ENCODE peak calls at places on chromosome 15, in six cellular contexts. D, G, V, H, X and L are unnamed samples.
A peak's percentile ranks its signal among the peaks of the same experiment; 100 is the strongest.

GRCh38 chr15:39074341-39074740 is 506.5 kb upstream of the THBS1 start:
- DNase-seq in G (no peak), D (no peak), V (no peak), H (no peak), X (no peak), L (no peak)

GRCh38 chr15:55279746-55280351 is 9.8 kb downstream of the RAB27A start:
- DNase-seq in X (no peak), G (no peak), H (no peak), V (no peak), D (no peak), L (no peak)

GRCh38 chr15:31349233-31350141 is 22.9 kb downstream of the KLF13 start:
- DNase-seq in V (no peak), G (no peak), D (no peak), X (no peak), H (no peak), L (no peak)

GRCh38 chr15:68230157-68231100 is 901 bp upstream of the CLN6 start:
- DNase-seq in H (no peak), G (peak; percentile 26), X (peak; percentile 36), D (no peak), V (peak; percentile 56), L (no peak)

GRCh38 chr15:29008846-29009245 is 123.1 kb downstream of the APBA2 start:
- DNase-seq in V (no peak), X (no peak), G (no peak), D (no peak), H (no peak), L (no peak)

GRCh38 chr15:31360843-31361763 is 34.5 kb downstream of the KLF13 start:
- DNase-seq in H (no peak), G (peak; percentile 61), X (peak; percentile 46), V (peak; percentile 78), D (no peak), L (no peak)

GRCh38 chr15:78315686-78316085 is 16.3 kb upstream of the SKIC8 start:
- DNase-seq in G (no peak), H (no peak), X (no peak), V (peak; percentile 58), D (peak; percentile 51), L (no peak)

GRCh38 chr15:25543156-25543555 is 104.3 kb upstream of the UBE3A start:
- DNase-seq in G (no peak), V (peak; percentile 52), H (no peak), X (peak; percentile 84), D (no peak), L (peak; percentile 64)

GRCh38 chr15:52652286-52652685 is 26.9 kb downstream of the ATOSA start:
- DNase-seq in D (no peak), H (no peak), X (no peak), V (no peak), G (no peak), L (no peak)

GRCh38 chr15:51332211-51333147 is 5.9 kb downstream of the CYP19A1 start:
- DNase-seq in V (no peak), D (no peak), H (no peak), G (no peak), X (no peak), L (peak; percentile 70)

GRCh38 chr15:70347321-70347720 is 249.6 kb upstream of the TLE3 start:
- DNase-seq in V (no peak), D (no peak), H (no peak), X (no peak), G (no peak), L (no peak)

GRCh38 chr15:77266708-77267387 is 153.1 kb downstream of the PEAK1 start:
- DNase-seq in X (no peak), D (no peak), V (no peak), G (no peak), H (no peak), L (no peak)

GRCh38 chr15:78340243-78341056 is at the start of gene CRABP1:
- DNase-seq in G (no peak), V (no peak), H (no peak), X (no peak), D (peak; percentile 49), L (peak; percentile 59)

GRCh38 chr15:32824777-32825176 is 107.0 kb downstream of the GREM1 start:
- DNase-seq in X (no peak), H (no peak), G (no peak), V (no peak), D (no peak), L (no peak)

GRCh38 chr15:89057506-89058133 is 30.6 kb upstream of the ABHD2 start:
- DNase-seq in H (peak; percentile 95), D (peak; percentile 89), V (peak; percentile 87), G (peak; percentile 90), X (peak; percentile 88), L (peak; percentile 76)

GRCh38 chr15:70214266-70214665 is 116.5 kb upstream of the TLE3 start:
- DNase-seq in X (no peak), V (no peak), D (peak; percentile 11), H (no peak), G (no peak), L (no peak)

GRCh38 chr15:68637755-68638405 is 59.1 kb downstream of the CORO2B start:
- DNase-seq in D (no peak), X (peak; percentile 62), G (peak; percentile 38), V (peak; percentile 49), H (peak; percentile 81), L (peak; percentile 78)

GRCh38 chr15:59688383-59688887 is 685 bp downstream of the BNIP2 start:
- DNase-seq in G (no peak), V (no peak), D (no peak), H (no peak), X (peak; percentile 62), L (no peak)

GRCh38 chr15:57044961-57045360 is 126.5 kb downstream of the TCF12 start:
- DNase-seq in D (no peak), X (no peak), V (no peak), G (no peak), H (no peak), L (peak; percentile 40)

GRCh38 chr15:74385442-74386132 is 18.1 kb upstream of the CYP11A1 start:
- DNase-seq in G (no peak), X (no peak), D (no peak), H (no peak), V (no peak), L (no peak)

GRCh38 chr15:74387988-74388955 is 20.8 kb upstream of the CYP11A1 start:
- DNase-seq in H (no peak), G (no peak), V (no peak), X (no peak), D (peak; percentile 68), L (peak; percentile 56)

GRCh38 chr15:74387141-74387541 is 19.7 kb upstream of the CYP11A1 start:
- DNase-seq in V (no peak), X (no peak), D (no peak), H (no peak), G (no peak), L (no peak)

GRCh38 chr15:74384566-74385441 is 17.4 kb upstream of the CYP11A1 start:
- DNase-seq in G (peak; percentile 46), X (no peak), D (no peak), V (peak; percentile 26), H (no peak), L (no peak)

GRCh38 chr15:74386496-74387140 is 19.2 kb upstream of the CYP11A1 start:
- DNase-seq in X (no peak), D (no peak), H (no peak), G (no peak), V (no peak), L (no peak)
- H3K4me1 ChIP-seq in X (peaks cover 25% of the 10 kb centered on the region), D (peaks cover 88% of the 10 kb centered on the region), H (no peaks in the 10 kb centered on the region), G (peaks cover 14% of the 10 kb centered on the region), V (peaks cover 3% of the 10 kb centered on the region), L (peaks cover 19% of the 10 kb centered on the region)

DNA sequence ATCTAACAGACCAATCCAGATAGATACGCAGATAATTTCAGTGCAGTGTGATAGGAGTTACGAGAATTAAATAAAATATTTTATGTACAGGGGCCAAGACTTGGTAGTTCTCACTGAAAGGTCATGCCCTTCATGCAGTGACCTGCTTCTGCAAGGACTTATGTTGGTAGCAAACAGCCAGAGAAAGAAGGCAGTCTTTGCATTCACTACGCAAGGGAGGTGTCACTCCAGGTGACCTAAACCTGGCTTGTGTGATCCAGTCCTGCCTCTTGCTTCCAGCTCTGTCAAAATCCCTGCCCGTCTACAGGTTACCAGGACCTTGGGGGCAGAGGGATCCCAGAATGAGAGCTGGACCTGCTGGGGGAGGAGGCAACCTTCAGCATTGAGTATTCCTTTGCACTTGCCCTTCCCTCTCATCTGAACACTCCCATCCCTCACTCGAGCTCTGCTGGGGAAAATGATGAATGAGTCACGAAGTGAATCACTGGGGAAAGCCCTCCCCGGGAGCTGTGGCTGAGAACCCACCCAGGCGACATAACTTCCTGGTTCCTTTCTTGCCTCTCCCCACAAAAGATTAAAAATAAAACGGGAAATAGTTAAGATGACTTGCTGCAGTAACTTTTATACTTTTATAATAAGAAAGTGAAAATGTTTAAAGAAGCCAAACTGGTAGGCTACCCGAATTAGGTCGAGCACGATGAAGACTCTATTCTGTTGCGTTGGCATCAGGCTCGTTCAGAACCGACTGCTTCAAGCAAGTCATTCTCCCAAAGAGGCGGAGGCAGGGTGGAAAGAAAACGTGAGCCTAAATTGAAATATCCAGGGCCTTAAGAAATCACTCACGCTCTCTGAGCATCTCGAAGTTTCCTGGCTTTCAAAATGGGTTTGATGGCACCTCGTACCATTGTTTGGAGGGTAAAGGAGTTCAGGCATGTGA is 216.1 kb downstream of the SLCO3A1 start:
- DNase-seq in D (no peak), H (no peak), G (peak; percentile 50), X (no peak), V (peak; percentile 33), L (peak; percentile 76)
- H3K4me3 ChIP-seq in D (no peak overlapping the region), H (peak overlapping the region; percentile 15), G (no peak overlapping the region), X (no peak overlapping the region), V (no peak overlapping the region), L (no peak overlapping the region)

DNA sequence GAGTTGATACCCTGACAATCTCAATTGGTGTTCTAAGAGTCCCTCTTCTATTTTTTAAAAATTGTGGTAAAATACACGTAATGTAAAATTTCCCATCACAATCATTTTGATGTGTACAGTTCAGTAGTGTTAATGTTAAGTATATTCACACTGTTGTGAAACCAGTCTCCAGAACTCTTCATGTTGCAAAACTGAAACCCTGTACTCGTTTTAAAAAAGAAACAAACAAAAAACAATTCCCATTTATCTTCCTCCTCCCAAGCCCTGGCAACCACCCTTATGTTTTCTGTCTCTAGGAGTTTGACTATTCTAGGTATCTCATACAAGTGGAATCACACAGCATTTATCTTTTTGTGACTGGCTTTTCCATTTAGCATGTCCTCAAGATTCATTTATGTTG is 28.7 kb upstream of the ALPK3 start:
- DNase-seq in H (no peak), V (no peak), G (no peak), X (no peak), D (no peak), L (no peak)
- H3K4me1 ChIP-seq in H (peaks cover 4% of the 10 kb centered on the region), V (no peaks in the 10 kb centered on the region), G (peaks cover 21% of the 10 kb centered on the region), X (no peaks in the 10 kb centered on the region), D (no peaks in the 10 kb centered on the region), L (peaks cover 9% of the 10 kb centered on the region)

GRCh38 chr15:34755419-34755773 is 598 bp upstream of the GJD2 start:
- DNase-seq in H (no peak), D (no peak), G (no peak), V (no peak), X (no peak), L (no peak)
- H3K4me3 ChIP-seq in H (no peak overlapping the region), D (no peak overlapping the region), G (no peak overlapping the region), V (no peak overlapping the region), X (peak overlapping the region; percentile 49), L (peak overlapping the region; percentile 42)